ENCODE peak calls at places on chromosomes 5 and 9, in nine cellular contexts. V, R, N, Z, L, E, Y, S and X are unnamed samples.
A peak's percentile ranks its signal among the peaks of the same experiment; 100 is the strongest.

GRCh38 chr5:30505014-30505886 is 688.2 kb upstream of the CDH6 start:
- DNase-seq in V (no peak), R (peak; percentile 0), N (peak; percentile 44), Z (no peak), L (no peak), E (no peak), Y (no peak), S (peak; percentile 93), X (no peak)

GRCh38 chr5:98902733-98903132 is 26.1 kb downstream of the CHD1 start:
- DNase-seq in V (no peak), R (peak; percentile 83), N (no peak), Z (no peak), L (no peak), E (no peak), Y (no peak), S (peak; percentile 51), X (no peak)

GRCh38 chr9:95077053-95077765 is 240.3 kb downstream of the FANCC start:
- DNase-seq in V (no peak), R (no peak), N (no peak), Z (no peak), L (no peak), E (no peak), Y (no peak), S (no peak), X (no peak)

GRCh38 chr5:61399679-61400078 is 67.6 kb downstream of the ZSWIM6 start:
- DNase-seq in V (no peak), R (no peak), N (no peak), Z (no peak), L (no peak), E (no peak), Y (no peak), S (no peak), X (no peak)

GRCh38 chr5:149280802-149281201 is 9.1 kb downstream of the AFAP1L1 start:
- DNase-seq in V (no peak), R (no peak), N (no peak), Z (no peak), L (no peak), E (no peak), Y (no peak), S (no peak), X (no peak)

GRCh38 chr5:34657550-34657921 is 1.4 kb downstream of the RAI14 start:
- DNase-seq in V (peak; percentile 67), R (peak; percentile 71), N (peak; percentile 69), Z (no peak), L (peak; percentile 38), E (peak; percentile 57), Y (no peak), S (peak; percentile 49), X (no peak)

GRCh38 chr9:21415492-21416267 is 6.8 kb downstream of the IFNA8 start:
- DNase-seq in V (no peak), R (peak; percentile 32), N (no peak), Z (no peak), L (no peak), E (no peak), Y (no peak), S (peak; percentile 70), X (no peak)

GRCh38 chr5:126531543-126532120 is 63.4 kb downstream of the ALDH7A1 start:
- DNase-seq in V (no peak), R (peak; percentile 15), N (no peak), Z (no peak), L (peak; percentile 16), E (no peak), Y (no peak), S (no peak), X (no peak)

GRCh38 chr5:95901676-95902646 is 59.7 kb downstream of the ELL2 start:
- DNase-seq in V (no peak), R (peak; percentile 85), N (no peak), Z (peak; percentile 34), L (no peak), E (no peak), Y (no peak), S (peak; percentile 69), X (no peak)

GRCh38 chr9:114386886-114387677 is 700 bp downstream of the AKNA start:
- DNase-seq in V (no peak), R (peak; percentile 65), N (no peak), Z (no peak), L (no peak), E (peak; percentile 58), Y (no peak), S (no peak), X (peak; percentile 40)

GRCh38 chr5:68424799-68425537 is 209.4 kb downstream of the PIK3R1 start:
- DNase-seq in V (no peak), R (peak; percentile 77), N (no peak), Z (peak; percentile 13), L (no peak), E (no peak), Y (no peak), S (peak; percentile 60), X (peak; percentile 72)

GRCh38 chr5:170132642-170133448 is 27.1 kb downstream of the FOXI1 start:
- DNase-seq in V (no peak), R (peak; percentile 83), N (no peak), Z (no peak), L (peak; percentile 57), E (no peak), Y (no peak), S (peak; percentile 49), X (no peak)

GRCh38 chr9:121483049-121483448 is 16.6 kb downstream of the GGTA1 start:
- DNase-seq in V (no peak), R (no peak), N (no peak), Z (no peak), L (no peak), E (peak; percentile 25), Y (no peak), S (no peak), X (no peak)

GRCh38 chr5:60649288-60649917 is 50.6 kb downstream of the DEPDC1B start:
- DNase-seq in V (peak; percentile 51), R (peak; percentile 66), N (no peak), Z (peak; percentile 33), L (peak; percentile 23), E (peak; percentile 62), Y (peak; percentile 68), S (peak; percentile 73), X (peak; percentile 68)

GRCh38 chr5:139851558-139851957 is 56.0 kb downstream of the PSD2 start:
- DNase-seq in V (no peak), R (no peak), N (no peak), Z (no peak), L (no peak), E (no peak), Y (no peak), S (no peak), X (no peak)

GRCh38 chr9:87285183-87285582 is 212.5 kb upstream of the DAPK1 start:
- DNase-seq in V (no peak), R (no peak), N (no peak), Z (no peak), L (peak; percentile 27), E (peak; percentile 43), Y (no peak), S (no peak), X (no peak)

GRCh38 chr5:172436874-172437369 is 17.4 kb downstream of the SH3PXD2B start:
- DNase-seq in V (no peak), R (no peak), N (no peak), Z (no peak), L (no peak), E (no peak), Y (no peak), S (no peak), X (no peak)
- TF ChIP-seq EZH2phosphoT487 in V (no peak), R (no peak), N (no peak), Z (no peak), L (no peak), E (no peak), Y (no peak), S (no peak), X (no peak)

DNA sequence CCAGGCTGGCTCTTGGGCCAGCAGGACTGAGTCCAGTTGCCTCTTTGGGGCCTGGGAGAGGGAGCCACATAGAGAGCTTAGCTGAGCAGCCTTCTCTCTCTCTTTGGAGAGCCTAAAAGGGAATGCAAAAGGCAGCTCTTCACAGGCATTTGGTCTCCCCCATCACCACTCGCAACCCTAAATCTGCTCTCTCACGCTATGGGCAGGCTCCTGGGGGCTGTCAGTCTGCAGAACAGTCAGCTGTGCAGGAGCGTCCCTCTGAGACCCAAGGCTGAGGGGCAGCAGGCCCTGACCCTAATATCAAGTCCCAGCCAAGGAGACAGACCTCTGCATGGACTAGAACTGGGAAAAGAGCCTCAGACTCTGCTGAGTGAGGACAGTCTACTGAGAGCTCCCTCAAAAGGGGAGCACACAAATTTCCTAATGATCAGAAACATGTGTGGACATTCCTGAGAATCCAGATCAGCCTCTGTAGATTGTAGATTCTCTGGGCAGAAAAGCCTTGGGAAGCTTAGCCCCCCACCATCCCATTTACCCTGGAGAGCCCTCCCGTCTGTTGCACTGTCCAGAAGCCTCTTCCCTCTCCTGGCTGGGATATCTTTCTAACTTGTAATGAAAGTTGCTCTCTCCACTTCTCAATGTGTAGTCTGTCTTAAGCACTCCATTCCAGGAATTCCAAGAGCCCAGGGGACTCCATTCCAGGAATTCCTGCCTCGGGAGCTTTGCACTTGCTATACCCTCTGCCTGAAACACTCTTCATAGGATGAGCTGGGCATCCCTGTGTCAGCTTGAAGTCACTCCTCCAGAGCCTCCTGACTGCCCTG is 79.4 kb downstream of the FAM114A2 start:
- DNase-seq in V (peak; percentile 92), R (peak; percentile 52), N (peak; percentile 84), Z (no peak), L (no peak), E (no peak), Y (no peak), S (no peak), X (no peak)
- TF ChIP-seq EZH2phosphoT487 in V (no peak), R (no peak), N (no peak), Z (no peak), L (no peak), E (no peak), Y (no peak), S (no peak), X (no peak)

GRCh38 chr9:134328841-134329575 is 2.8 kb downstream of the RXRA start:
- DNase-seq in V (no peak), R (peak; percentile 84), N (peak; percentile 58), Z (no peak), L (no peak), E (peak; percentile 73), Y (no peak), S (no peak), X (no peak)

GRCh38 chr9:134330590-134330989 is 4.3 kb downstream of the RXRA start:
- DNase-seq in V (no peak), R (no peak), N (no peak), Z (no peak), L (no peak), E (no peak), Y (no peak), S (no peak), X (no peak)

GRCh38 chr9:134328341-134328840 is 2.1 kb downstream of the RXRA start:
- DNase-seq in V (no peak), R (peak; percentile 68), N (peak; percentile 93), Z (no peak), L (no peak), E (peak; percentile 77), Y (no peak), S (no peak), X (no peak)

GRCh38 chr9:134329576-134329855 is 3.3 kb downstream of the RXRA start:
- DNase-seq in V (no peak), R (peak; percentile 37), N (no peak), Z (no peak), L (no peak), E (no peak), Y (no peak), S (no peak), X (no peak)

GRCh38 chr9:134329886-134330285 is 3.6 kb downstream of the RXRA start:
- DNase-seq in V (no peak), R (peak; percentile 52), N (no peak), Z (no peak), L (no peak), E (no peak), Y (no peak), S (no peak), X (no peak)
- TF ChIP-seq EZH2phosphoT487 in V (no peak), R (no peak), N (no peak), Z (no peak), L (no peak), E (no peak), Y (no peak), S (no peak), X (no peak)

GRCh38 chr5:133565993-133566392 is 46.3 kb downstream of the FSTL4 start:
- DNase-seq in V (peak; percentile 71), R (peak; percentile 45), N (peak; percentile 76), Z (no peak), L (no peak), E (peak; percentile 71), Y (peak; percentile 26), S (peak; percentile 40), X (peak; percentile 46)
- TF ChIP-seq EZH2phosphoT487 in V (no peak), R (no peak), N (no peak), Z (no peak), L (no peak), E (no peak), Y (no peak), S (no peak), X (no peak)